ENCODE peak calls at places on chromosomes 3 and 15, in five cellular contexts. V is stimulated activated CD4-positive, alpha-beta T cell treated with anti-CD3 and anti-CD28 coated beads, TNF-alpha, amount 100 ng/mL, for 4 hours; H is NAMALWA; J is left colon; L is fibroblast of pulmonary artery. Z is an unnamed sample.

GRCh38 chr3:44048196-44048924 is 193.3 kb upstream of the TOPAZ1 start:
- DNase-seq in V (no peak), H (no peak), J (no peak), L (no peak), Z (no peak)

GRCh38 chr3:100966807-100967206 is 26.4 kb downstream of the ABI3BP start:
- DNase-seq in V (no peak), H (no peak), J (no peak), L (no peak), Z (no peak)

GRCh38 chr3:21750291-21750690 is 719 bp downstream of the ZNF385D start:
- DNase-seq in V (no peak), H (no peak), J (no peak), L (peak; percentile 34), Z (no peak)

GRCh38 chr3:53269888-53270880 is 14.4 kb upstream of the TKT start:
- DNase-seq in V (no peak), H (no peak), J (peak; percentile 89), L (peak; percentile 98), Z (peak; percentile 96)

GRCh38 chr3:189941679-189942078 is 179.0 kb downstream of the P3H2 start:
- DNase-seq in V (no peak), H (no peak), J (no peak), L (peak; percentile 27), Z (peak; percentile 21)

GRCh38 chr3:55180936-55181535 is 253.2 kb upstream of the LRTM1 start:
- DNase-seq in V (no peak), H (peak; percentile 37), J (no peak), L (peak; percentile 70), Z (no peak)

GRCh38 chr3:31041161-31041978 is 146.9 kb upstream of the GADL1 start:
- DNase-seq in V (no peak), H (no peak), J (no peak), L (peak; percentile 70), Z (peak; percentile 82)

GRCh38 chr3:123085293-123085949 is 18.6 kb downstream of the PDIA5 start:
- DNase-seq in V (no peak), H (no peak), J (no peak), L (no peak), Z (peak; percentile 72)

GRCh38 chr3:8742921-8743605 is 9.5 kb downstream of the CAV3 start:
- DNase-seq in V (no peak), H (no peak), J (no peak), L (peak; percentile 55), Z (peak; percentile 76)

GRCh38 chr15:58952751-58953150 is 19.3 kb upstream of the SLTM start:
- DNase-seq in V (no peak), H (no peak), J (no peak), L (peak; percentile 34), Z (peak; percentile 18)

GRCh38 chr15:69096197-69096596 is 64.2 kb upstream of the GLCE start:
- DNase-seq in V (no peak), H (no peak), J (no peak), L (no peak), Z (no peak)

GRCh38 chr15:92283813-92284212 is 109.9 kb upstream of the ST8SIA2 start:
- DNase-seq in V (no peak), H (no peak), J (no peak), L (no peak), Z (no peak)

GRCh38 chr15:41377978-41378377 is 24.3 kb downstream of the NDUFAF1 start:
- DNase-seq in V (no peak), H (no peak), J (no peak), L (no peak), Z (no peak)

GRCh38 chr3:141331370-141332318 is 36.7 kb upstream of the ZBTB38 start:
- DNase-seq in V (no peak), H (no peak), J (no peak), L (peak; percentile 98), Z (peak; percentile 90)

GRCh38 chr15:77075528-77075927 is 4.6 kb upstream of the TSPAN3 start:
- DNase-seq in V (no peak), H (no peak), J (no peak), L (no peak), Z (peak; percentile 63)

GRCh38 chr3:197491923-197492664 is 63.7 kb downstream of the BDH1 start:
- DNase-seq in V (no peak), H (no peak), J (no peak), L (no peak), Z (no peak)

GRCh38 chr3:41424543-41425300 is 225.4 kb downstream of the CTNNB1 start:
- DNase-seq in V (no peak), H (no peak), J (no peak), L (no peak), Z (no peak)

GRCh38 chr15:40436892-40437753 is 3.6 kb upstream of the BAHD1 start:
- DNase-seq in V (no peak), H (no peak), J (no peak), L (no peak), Z (no peak)

GRCh38 chr15:71889385-71889784 is 79.0 kb downstream of the NR2E3 start:
- DNase-seq in V (no peak), H (no peak), J (no peak), L (no peak), Z (no peak)

GRCh38 chr3:29145370-29145769 is 135.5 kb upstream of the RBMS3 start:
- DNase-seq in V (no peak), H (no peak), J (no peak), L (no peak), Z (no peak)

GRCh38 chr3:103644450-103644849 is 1209.6 kb downstream of the ZPLD1 start:
- DNase-seq in V (no peak), H (no peak), J (no peak), L (no peak), Z (peak; percentile 56)

GRCh38 chr3:187753516-187753915 is 8.2 kb upstream of the BCL6 start:
- DNase-seq in V (no peak), H (no peak), J (no peak), L (no peak), Z (peak; percentile 82)